ENCODE peak calls at places on chromosomes 2 and 18, in five cellular contexts. One of them, this sample, is unnamed.
A peak's percentile ranks its signal among the peaks of the same experiment; 100 is the strongest.

GRCh38 chr2:127410871-127411396 is 7.3 kb upstream of the PROC start:
- DNase-seq in SK-N-SH: no peak
- DNase-seq in mesendoderm: no peak
- DNase-seq in heart left ventricle: no peak
- DNase-seq in right atrium auricular region: no peak
- DNase-seq in this sample: peak; percentile 47

GRCh38 chr18:46393230-46393629 is 263.8 kb downstream of the LOXHD1 start:
- DNase-seq in SK-N-SH: peak; percentile 47
- DNase-seq in mesendoderm: peak; percentile 60
- DNase-seq in heart left ventricle: no peak
- DNase-seq in right atrium auricular region: no peak
- DNase-seq in this sample: no peak

GRCh38 chr18:79585395-79586370 is 93.9 kb upstream of the CTDP1 start:
- DNase-seq in SK-N-SH: no peak
- DNase-seq in mesendoderm: no peak
- DNase-seq in heart left ventricle: peak; percentile 21
- DNase-seq in right atrium auricular region: no peak
- DNase-seq in this sample: no peak

GRCh38 chr2:16664809-16665745 is 557 bp downstream of the CYRIA start:
- DNase-seq in SK-N-SH: no peak
- DNase-seq in mesendoderm: no peak
- DNase-seq in heart left ventricle: peak; percentile 33
- DNase-seq in right atrium auricular region: no peak
- DNase-seq in this sample: no peak

GRCh38 chr2:128555433-128555832 is 236.8 kb upstream of the HS6ST1 start:
- DNase-seq in SK-N-SH: no peak
- DNase-seq in mesendoderm: no peak
- DNase-seq in heart left ventricle: no peak
- DNase-seq in right atrium auricular region: no peak
- DNase-seq in this sample: no peak

GRCh38 chr2:44804406-44805235 is 136.9 kb upstream of the SIX3 start:
- DNase-seq in SK-N-SH: no peak
- DNase-seq in mesendoderm: peak; percentile 82
- DNase-seq in heart left ventricle: no peak
- DNase-seq in right atrium auricular region: no peak
- DNase-seq in this sample: no peak

GRCh38 chr18:13051159-13051558 is 60.0 kb downstream of the CEP192 start:
- DNase-seq in SK-N-SH: no peak
- DNase-seq in mesendoderm: no peak
- DNase-seq in heart left ventricle: no peak
- DNase-seq in right atrium auricular region: no peak
- DNase-seq in this sample: no peak

GRCh38 chr2:2157400-2157799 is 173.7 kb downstream of the MYT1L start:
- DNase-seq in SK-N-SH: no peak
- DNase-seq in mesendoderm: no peak
- DNase-seq in heart left ventricle: no peak
- DNase-seq in right atrium auricular region: no peak
- DNase-seq in this sample: no peak

GRCh38 chr2:209771474-209772292 is at the start of gene UNC80:
- DNase-seq in SK-N-SH: peak; percentile 95
- DNase-seq in mesendoderm: peak; percentile 83
- DNase-seq in heart left ventricle: peak; percentile 59
- DNase-seq in right atrium auricular region: no peak
- DNase-seq in this sample: peak; percentile 91

GRCh38 chr2:121825003-121825950 is 69.8 kb downstream of the TSN start:
- DNase-seq in SK-N-SH: no peak
- DNase-seq in mesendoderm: no peak
- DNase-seq in heart left ventricle: no peak
- DNase-seq in right atrium auricular region: no peak
- DNase-seq in this sample: no peak

GRCh38 chr2:44927979-44928659 is 13.4 kb upstream of the SIX3 start:
- DNase-seq in SK-N-SH: no peak
- DNase-seq in mesendoderm: peak; percentile 66
- DNase-seq in heart left ventricle: no peak
- DNase-seq in right atrium auricular region: no peak
- DNase-seq in this sample: no peak

GRCh38 chr2:186575302-186575701 is 14.6 kb upstream of the ITGAV start:
- DNase-seq in SK-N-SH: peak; percentile 41
- DNase-seq in mesendoderm: peak; percentile 98
- DNase-seq in heart left ventricle: peak; percentile 44
- DNase-seq in right atrium auricular region: no peak
- DNase-seq in this sample: peak; percentile 92

GRCh38 chr2:158993721-158994587 is 25.5 kb downstream of the TANC1 start:
- DNase-seq in SK-N-SH: no peak
- DNase-seq in mesendoderm: no peak
- DNase-seq in heart left ventricle: no peak
- DNase-seq in right atrium auricular region: no peak
- DNase-seq in this sample: no peak

GRCh38 chr2:38467768-38468463 is 90.8 kb upstream of the ATL2 start:
- DNase-seq in SK-N-SH: no peak
- DNase-seq in mesendoderm: no peak
- DNase-seq in heart left ventricle: no peak
- DNase-seq in right atrium auricular region: no peak
- DNase-seq in this sample: no peak

GRCh38 chr18:10661333-10661732 is 135.5 kb downstream of the NAPG start:
- DNase-seq in SK-N-SH: no peak
- DNase-seq in mesendoderm: peak; percentile 63
- DNase-seq in heart left ventricle: no peak
- DNase-seq in right atrium auricular region: no peak
- DNase-seq in this sample: peak; percentile 27

DNA sequence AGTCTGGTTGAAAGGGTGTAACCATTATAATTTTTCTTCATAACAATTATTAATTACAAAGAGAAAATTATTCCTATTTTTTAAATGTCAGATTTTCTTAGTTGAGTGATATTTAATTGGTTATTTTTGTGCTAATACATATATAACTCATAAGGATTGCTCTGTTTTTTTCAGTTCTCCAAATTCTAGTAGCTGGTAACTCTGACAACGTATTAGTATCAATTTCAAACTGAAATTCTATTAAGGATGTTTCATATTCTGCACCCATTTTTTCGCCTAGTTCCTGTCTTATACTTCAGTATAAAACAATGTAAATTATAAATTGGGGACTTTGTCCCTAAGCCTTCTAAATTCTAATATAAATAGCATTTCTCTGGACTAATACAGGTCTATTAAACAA is 81.0 kb downstream of the R3HDM1 start:
- DNase-seq in SK-N-SH: no peak
- DNase-seq in mesendoderm: no peak
- DNase-seq in heart left ventricle: no peak
- DNase-seq in right atrium auricular region: no peak
- DNase-seq in this sample: no peak
- H3K4me1 ChIP-seq in SK-N-SH: no peaks in the 10 kb centered on the region
- H3K4me1 ChIP-seq in mesendoderm: no peaks in the 10 kb centered on the region
- H3K4me1 ChIP-seq in heart left ventricle: no peaks in the 10 kb centered on the region
- H3K4me1 ChIP-seq in right atrium auricular region: no peaks in the 10 kb centered on the region
- H3K4me1 ChIP-seq in this sample: no peaks in the 10 kb centered on the region

GRCh38 chr18:70290482-70291294 is 1.8 kb downstream of the SOCS6 start:
- DNase-seq in SK-N-SH: no peak
- DNase-seq in mesendoderm: no peak
- DNase-seq in heart left ventricle: no peak
- DNase-seq in right atrium auricular region: no peak
- DNase-seq in this sample: no peak

GRCh38 chr18:70289351-70290330 is 796 bp downstream of the SOCS6 start:
- DNase-seq in SK-N-SH: peak; percentile 85
- DNase-seq in mesendoderm: peak; percentile 62
- DNase-seq in heart left ventricle: peak; percentile 44
- DNase-seq in right atrium auricular region: no peak
- DNase-seq in this sample: peak; percentile 77

GRCh38 chr18:70293166-70293565 is 4.3 kb downstream of the SOCS6 start:
- DNase-seq in SK-N-SH: no peak
- DNase-seq in mesendoderm: no peak
- DNase-seq in heart left ventricle: no peak
- DNase-seq in right atrium auricular region: no peak
- DNase-seq in this sample: peak; percentile 52

GRCh38 chr18:70292628-70293027 is 3.8 kb downstream of the SOCS6 start:
- DNase-seq in SK-N-SH: no peak
- DNase-seq in mesendoderm: no peak
- DNase-seq in heart left ventricle: no peak
- DNase-seq in right atrium auricular region: no peak
- DNase-seq in this sample: no peak

DNA sequence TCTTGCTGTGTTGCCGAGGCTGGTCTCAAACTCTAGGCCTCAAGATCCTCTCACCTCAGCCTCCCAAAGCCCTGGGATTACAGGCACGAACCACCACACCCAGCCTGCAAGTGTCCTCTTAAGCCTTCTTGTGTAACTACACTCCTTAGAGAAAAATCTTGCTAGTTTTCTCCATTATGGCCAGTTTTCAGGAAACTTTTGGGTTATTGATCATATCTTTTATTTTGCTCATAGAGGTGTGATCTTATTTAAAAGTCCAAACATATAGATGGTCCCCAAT is 2.4 kb downstream of the SOCS6 start:
- DNase-seq in SK-N-SH: no peak
- DNase-seq in mesendoderm: no peak
- DNase-seq in heart left ventricle: no peak
- DNase-seq in right atrium auricular region: no peak
- DNase-seq in this sample: no peak
- H3K4me3 ChIP-seq in SK-N-SH: no peak overlapping the region
- H3K4me3 ChIP-seq in mesendoderm: no peak overlapping the region
- H3K4me3 ChIP-seq in heart left ventricle: peak overlapping the region; percentile 76
- H3K4me3 ChIP-seq in right atrium auricular region: no peak overlapping the region
- H3K4me3 ChIP-seq in this sample: no peak overlapping the region

GRCh38 chr2:30737326-30737610 is 70.0 kb downstream of the CAPN13 start:
- DNase-seq in SK-N-SH: no peak
- DNase-seq in mesendoderm: no peak
- DNase-seq in heart left ventricle: no peak
- DNase-seq in right atrium auricular region: no peak
- DNase-seq in this sample: no peak
- H3K4me1 ChIP-seq in SK-N-SH: peaks cover 34% of the 10 kb centered on the region
- H3K4me1 ChIP-seq in mesendoderm: no peaks in the 10 kb centered on the region
- H3K4me1 ChIP-seq in heart left ventricle: no peaks in the 10 kb centered on the region
- H3K4me1 ChIP-seq in right atrium auricular region: no peaks in the 10 kb centered on the region
- H3K4me1 ChIP-seq in this sample: no peaks in the 10 kb centered on the region

GRCh38 chr2:174609261-174609660 is 11.7 kb upstream of the WIPF1 start:
- DNase-seq in SK-N-SH: no peak
- DNase-seq in mesendoderm: no peak
- DNase-seq in heart left ventricle: no peak
- DNase-seq in right atrium auricular region: no peak
- DNase-seq in this sample: no peak

GRCh38 chr2:174612960-174613359 is 15.4 kb upstream of the WIPF1 start:
- DNase-seq in SK-N-SH: no peak
- DNase-seq in mesendoderm: no peak
- DNase-seq in heart left ventricle: no peak
- DNase-seq in right atrium auricular region: no peak
- DNase-seq in this sample: peak; percentile 56

GRCh38 chr2:174611851-174612250 is 14.2 kb upstream of the WIPF1 start:
- DNase-seq in SK-N-SH: no peak
- DNase-seq in mesendoderm: no peak
- DNase-seq in heart left ventricle: no peak
- DNase-seq in right atrium auricular region: no peak
- DNase-seq in this sample: no peak

GRCh38 chr2:174610243-174610995 is 12.8 kb upstream of the WIPF1 start:
- DNase-seq in SK-N-SH: no peak
- DNase-seq in mesendoderm: no peak
- DNase-seq in heart left ventricle: no peak
- DNase-seq in right atrium auricular region: no peak
- DNase-seq in this sample: no peak

DNA sequence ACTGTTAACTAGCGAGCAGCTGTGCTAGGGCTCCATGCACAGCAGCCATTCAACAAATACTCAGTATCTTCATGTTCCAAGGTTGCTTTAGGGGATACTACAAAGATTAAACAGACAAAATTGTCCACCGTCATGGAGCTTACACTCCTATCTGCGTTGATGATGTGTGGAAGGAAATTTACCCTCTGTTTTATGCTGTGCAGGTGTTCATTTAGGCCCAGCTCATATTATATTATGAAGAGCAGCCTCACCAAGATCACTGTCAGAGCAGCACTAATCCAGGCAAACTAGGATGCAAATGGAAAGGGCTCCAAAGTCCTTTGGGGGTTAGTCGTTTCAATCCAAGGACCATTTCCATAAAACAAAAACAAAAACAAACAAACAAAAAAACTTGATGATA is 13.4 kb upstream of the WIPF1 start:
- DNase-seq in SK-N-SH: no peak
- DNase-seq in mesendoderm: no peak
- DNase-seq in heart left ventricle: no peak
- DNase-seq in right atrium auricular region: no peak
- DNase-seq in this sample: no peak
- H3K4me3 ChIP-seq in SK-N-SH: no peak overlapping the region
- H3K4me3 ChIP-seq in mesendoderm: no peak overlapping the region
- H3K4me3 ChIP-seq in heart left ventricle: no peak overlapping the region
- H3K4me3 ChIP-seq in right atrium auricular region: no peak overlapping the region
- H3K4me3 ChIP-seq in this sample: no peak overlapping the region

DNA sequence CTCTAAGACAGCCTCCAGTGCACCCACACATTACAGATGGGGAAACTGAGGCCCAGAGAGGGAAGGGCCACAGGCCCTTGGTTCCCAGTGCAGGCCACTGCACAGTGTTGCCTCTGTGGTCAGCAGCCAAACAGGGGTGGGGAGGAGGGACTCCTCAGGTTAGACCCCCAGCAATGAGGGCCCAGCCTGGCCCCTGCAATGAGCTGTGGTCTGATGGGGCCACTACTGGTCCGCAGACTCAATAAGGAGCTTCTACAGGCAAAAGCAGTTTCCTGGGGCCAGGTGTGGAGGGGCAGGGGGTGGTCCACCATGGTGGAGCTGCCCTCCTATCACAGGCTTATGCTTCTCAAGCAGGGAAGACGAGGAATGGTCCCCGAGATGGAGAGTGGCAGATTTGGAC is 87.6 kb downstream of the HS1BP3 start:
- DNase-seq in SK-N-SH: no peak
- DNase-seq in mesendoderm: no peak
- DNase-seq in heart left ventricle: peak; percentile 22
- DNase-seq in right atrium auricular region: no peak
- DNase-seq in this sample: no peak
- H3K4me1 ChIP-seq in SK-N-SH: peaks cover 51% of the 10 kb centered on the region
- H3K4me1 ChIP-seq in mesendoderm: peaks cover 10% of the 10 kb centered on the region
- H3K4me1 ChIP-seq in heart left ventricle: peaks cover 19% of the 10 kb centered on the region
- H3K4me1 ChIP-seq in right atrium auricular region: peaks cover 12% of the 10 kb centered on the region
- H3K4me1 ChIP-seq in this sample: peaks cover 16% of the 10 kb centered on the region

GRCh38 chr18:44786697-44787096 is 106.0 kb downstream of the SETBP1 start:
- DNase-seq in SK-N-SH: no peak
- DNase-seq in mesendoderm: no peak
- DNase-seq in heart left ventricle: no peak
- DNase-seq in right atrium auricular region: no peak
- DNase-seq in this sample: no peak
- H3K4me3 ChIP-seq in SK-N-SH: no peak overlapping the region
- H3K4me3 ChIP-seq in mesendoderm: no peak overlapping the region
- H3K4me3 ChIP-seq in heart left ventricle: no peak overlapping the region
- H3K4me3 ChIP-seq in right atrium auricular region: no peak overlapping the region
- H3K4me3 ChIP-seq in this sample: no peak overlapping the region

DNA sequence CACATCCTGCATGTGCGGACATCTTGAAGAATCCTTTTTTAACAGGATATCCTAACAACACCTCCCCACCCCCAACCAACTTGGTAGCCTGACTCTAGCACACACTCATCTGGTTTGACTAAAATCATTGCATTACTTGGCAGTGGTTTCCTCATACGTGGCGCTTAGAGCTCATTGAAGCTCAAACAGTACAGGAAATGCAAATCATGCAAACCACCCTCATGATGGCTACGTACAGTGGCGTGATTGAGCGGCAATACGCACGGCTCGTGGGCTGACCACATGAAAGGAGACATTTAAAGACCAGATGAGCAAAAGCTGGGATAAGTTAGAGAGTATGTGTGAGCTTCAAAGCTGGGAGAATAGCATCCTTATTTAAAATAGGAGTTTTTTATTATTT is 336.2 kb downstream of the ZEB2 start:
- DNase-seq in SK-N-SH: no peak
- DNase-seq in mesendoderm: peak; percentile 13
- DNase-seq in heart left ventricle: no peak
- DNase-seq in right atrium auricular region: no peak
- DNase-seq in this sample: peak; percentile 7
- H3K4me1 ChIP-seq in SK-N-SH: no peaks in the 10 kb centered on the region
- H3K4me1 ChIP-seq in mesendoderm: no peaks in the 10 kb centered on the region
- H3K4me1 ChIP-seq in heart left ventricle: no peaks in the 10 kb centered on the region
- H3K4me1 ChIP-seq in right atrium auricular region: no peaks in the 10 kb centered on the region
- H3K4me1 ChIP-seq in this sample: no peaks in the 10 kb centered on the region

This sample was measured in hepatocyte.